ENCODE peak calls at places on chromosomes 4 and X, in six cellular contexts. E, Y, K, W, N and G are unnamed samples.

GRCh38 chr4:2059034-2059725 is at the start of gene NAT8L:
- DNase-seq in K (peak), W (no peak), N (no peak), E (no peak), Y (peak), G (peak)

GRCh38 chrX:136452614-136453013 is 35.1 kb upstream of the BRS3 start:
- DNase-seq in N (no peak), Y (no peak), K (no peak), E (no peak), W (no peak), G (no peak)

GRCh38 chr4:1345905-1346780 is 865 bp upstream of the UVSSA start:
- DNase-seq in N (peak), K (no peak), W (peak), Y (peak), E (peak), G (no peak)

GRCh38 chr4:188941524-188942109 is 802.4 kb downstream of the TRIML1 start:
- DNase-seq in Y (peak), W (no peak), K (no peak), N (no peak), E (peak), G (no peak)

GRCh38 chrX:123736333-123736921 is 3.6 kb upstream of the THOC2 start:
- DNase-seq in K (no peak), E (peak), W (no peak), N (no peak), Y (peak), G (no peak)

GRCh38 chr4:169070895-169071218 is 60.8 kb upstream of the CBR4 start:
- DNase-seq in K (no peak), N (no peak), W (peak), E (peak), Y (no peak), G (no peak)

GRCh38 chr4:53100801-53101581 is 238.9 kb downstream of the RASL11B start:
- DNase-seq in Y (peak), E (peak), K (no peak), W (no peak), N (no peak), G (no peak)

GRCh38 chr4:23770011-23770410 is 119.8 kb downstream of the PPARGC1A start:
- DNase-seq in W (no peak), E (no peak), N (no peak), K (no peak), Y (peak), G (no peak)

GRCh38 chr4:56505269-56506109 is at the start of gene ARL9:
- DNase-seq in W (peak), N (peak), E (peak), Y (peak), K (peak), G (peak)

GRCh38 chr4:148441986-148442829 is at the start of gene NR3C2:
- DNase-seq in W (peak), N (peak), K (peak), Y (peak), E (peak), G (peak)

GRCh38 chr4:2598661-2599654 is 62.5 kb downstream of the FAM193A start:
- DNase-seq in K (no peak), N (peak), E (no peak), Y (peak), W (no peak), G (no peak)

GRCh38 chr4:102692474-102692873 is 68.3 kb downstream of the MANBA start:
- DNase-seq in K (no peak), E (no peak), N (no peak), Y (no peak), W (no peak), G (no peak)

GRCh38 chr4:123411976-123412589 is 15.5 kb downstream of the SPRY1 start:
- DNase-seq in W (no peak), N (no peak), K (no peak), E (no peak), Y (peak), G (no peak)

GRCh38 chrX:71543316-71543715 is 10.4 kb downstream of the OGT start:
- DNase-seq in Y (peak), E (peak), N (no peak), K (no peak), W (no peak), G (no peak)

GRCh38 chrX:27565992-27566391 is 24.2 kb upstream of the DCAF8L2 start:
- DNase-seq in E (no peak), Y (no peak), K (no peak), N (no peak), W (no peak), G (no peak)

GRCh38 chrX:41180194-41180902 is 95.1 kb downstream of the USP9X start:
- DNase-seq in K (no peak), E (peak), N (peak), Y (peak), W (peak), G (no peak)

GRCh38 chr4:43837171-43837570 is 611.4 kb downstream of the KCTD8 start:
- DNase-seq in E (peak), W (no peak), Y (no peak), N (no peak), K (no peak), G (no peak)

GRCh38 chr4:67106846-67107467 is 438.3 kb downstream of the CENPC start:
- DNase-seq in Y (no peak), E (no peak), N (no peak), K (no peak), W (no peak), G (no peak)

GRCh38 chr4:140220053-140220452 is 66.1 kb upstream of the MAML3 start:
- DNase-seq in K (no peak), W (no peak), N (no peak), E (no peak), Y (no peak), G (no peak)

GRCh38 chrX:132740316-132741123 is 217.9 kb downstream of the HS6ST2 start:
- DNase-seq in W (no peak), N (no peak), Y (peak), E (no peak), K (no peak), G (no peak)

GRCh38 chr4:25320374-25321172 is 8.0 kb downstream of the ZCCHC4 start:
- DNase-seq in N (no peak), K (no peak), Y (peak), E (peak), W (no peak), G (no peak)

GRCh38 chr4:13988347-13989265 is 361.1 kb upstream of the BOD1L1 start:
- DNase-seq in Y (peak), E (peak), N (no peak), K (no peak), W (peak), G (no peak)

GRCh38 chrX:135324463-135324862 is 15.2 kb downstream of the ETDC start:
- DNase-seq in N (no peak), Y (no peak), W (no peak), E (no peak), K (no peak), G (no peak)

GRCh38 chr4:55183926-55184599 is 58.7 kb upstream of the KDR start:
- DNase-seq in K (no peak), N (no peak), Y (peak), W (no peak), E (peak), G (no peak)

GRCh38 chr4:29756966-29757365 is 963.2 kb upstream of the PCDH7 start:
- DNase-seq in W (no peak), K (no peak), E (no peak), N (no peak), Y (no peak), G (no peak)

GRCh38 chr4:41305486-41305885 is 48.8 kb downstream of the UCHL1 start:
- DNase-seq in K (no peak), E (no peak), W (no peak), N (no peak), Y (no peak), G (no peak)

GRCh38 chr4:142656178-142656577 is 189.9 kb downstream of the INPP4B start:
- DNase-seq in K (no peak), Y (peak), E (peak), N (no peak), W (no peak), G (no peak)

GRCh38 chr4:47011189-47011518 is 17.8 kb upstream of the GABRA4 start:
- DNase-seq in K (no peak), W (no peak), Y (no peak), N (no peak), E (no peak), G (no peak)

GRCh38 chrX:104013158-104013557 is 350 bp downstream of the H2BW1 start:
- DNase-seq in N (no peak), Y (no peak), E (no peak), W (no peak), K (no peak), G (no peak)

GRCh38 chr4:89491731-89492235 is 184.2 kb upstream of the GPRIN3 start:
- DNase-seq in Y (no peak), K (no peak), N (no peak), W (no peak), E (no peak), G (no peak)

GRCh38 chr4:37641886-37642849 is 44.0 kb downstream of the RELL1 start:
- DNase-seq in K (no peak), W (no peak), E (no peak), N (no peak), Y (no peak), G (no peak)

GRCh38 chrX:83509246-83509801 is 1.2 kb downstream of the POU3F4 start:
- DNase-seq in E (no peak), N (no peak), Y (no peak), K (no peak), W (no peak), G (no peak)

GRCh38 chrX:63050225-63050624 is 300.9 kb downstream of the SPIN4 start:
- DNase-seq in E (no peak), N (no peak), W (no peak), Y (no peak), K (no peak), G (no peak)

GRCh38 chr4:120331486-120332281 is 265.0 kb upstream of the MAD2L1 start:
- DNase-seq in N (no peak), W (no peak), K (peak), Y (no peak), E (peak), G (no peak)
- H3K27ac ChIP-seq in N (no peak), W (no peak), K (no peak), Y (no peak), E (no peak), G (no peak)

DNA sequence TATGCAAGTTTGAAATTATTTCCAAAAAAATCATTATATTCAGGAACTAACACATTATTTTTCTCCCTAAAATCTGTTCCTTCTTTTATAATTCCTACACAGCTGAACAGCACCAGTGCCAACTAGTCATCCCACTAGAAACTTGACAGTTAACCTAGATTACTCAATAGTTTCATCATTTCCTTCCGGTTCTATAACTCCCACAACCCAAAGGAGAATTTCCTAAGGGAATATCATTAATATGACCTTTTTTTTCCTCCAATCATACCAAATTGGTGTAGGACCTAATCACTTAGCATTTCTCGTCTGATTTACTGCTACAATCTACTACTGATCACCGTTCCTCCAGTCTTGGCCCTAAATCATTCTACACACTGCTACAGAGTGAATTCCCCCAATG is 45.9 kb downstream of the WDFY3 start:
- DNase-seq in K (no peak), W (no peak), E (peak), Y (peak), N (no peak), G (no peak)
- H3K27ac ChIP-seq in K (no peak), W (no peak), E (peak), Y (peak), N (no peak), G (no peak)

GRCh38 chrX:39506131-39506530 is 591.6 kb downstream of the BCOR start:
- DNase-seq in Y (no peak), W (no peak), N (no peak), E (no peak), K (no peak), G (no peak)
- H3K27ac ChIP-seq in Y (no peak), W (no peak), N (no peak), E (no peak), K (no peak), G (no peak)

DNA sequence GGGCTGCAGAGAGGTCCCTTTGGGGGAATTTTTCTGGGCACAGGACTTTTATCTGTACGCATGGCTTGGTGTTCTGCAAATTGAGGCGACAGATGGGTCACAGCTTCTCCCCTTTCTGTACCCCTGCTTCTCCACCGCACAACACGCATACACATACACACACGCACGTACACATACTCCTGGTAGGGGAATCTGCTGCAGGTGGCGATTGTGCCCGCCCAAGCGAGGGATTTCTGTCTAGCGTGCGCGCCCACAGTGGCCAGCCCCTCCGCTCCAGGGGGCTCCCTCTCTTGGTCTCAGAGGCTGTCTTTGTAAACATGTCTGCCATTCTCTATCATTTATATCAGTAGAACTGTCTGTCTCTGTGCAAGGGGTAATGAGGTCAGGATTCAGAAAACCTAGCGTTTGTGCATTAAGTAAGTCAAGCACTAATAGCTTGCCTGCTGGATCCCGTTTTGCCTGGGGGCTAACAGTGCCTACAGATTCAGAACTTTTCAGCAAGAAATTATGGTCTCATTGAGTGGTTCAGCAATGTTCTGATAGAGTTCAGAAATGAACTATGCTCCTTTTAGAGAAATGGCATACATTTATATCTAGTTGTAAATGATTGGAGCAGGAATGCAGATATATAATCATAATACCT is 2.2 kb downstream of the GRID2 start:
- DNase-seq in Y (no peak), W (no peak), K (no peak), E (no peak), N (no peak), G (no peak)
- H3K27ac ChIP-seq in Y (no peak), W (no peak), K (no peak), E (no peak), N (no peak), G (peak)

DNA sequence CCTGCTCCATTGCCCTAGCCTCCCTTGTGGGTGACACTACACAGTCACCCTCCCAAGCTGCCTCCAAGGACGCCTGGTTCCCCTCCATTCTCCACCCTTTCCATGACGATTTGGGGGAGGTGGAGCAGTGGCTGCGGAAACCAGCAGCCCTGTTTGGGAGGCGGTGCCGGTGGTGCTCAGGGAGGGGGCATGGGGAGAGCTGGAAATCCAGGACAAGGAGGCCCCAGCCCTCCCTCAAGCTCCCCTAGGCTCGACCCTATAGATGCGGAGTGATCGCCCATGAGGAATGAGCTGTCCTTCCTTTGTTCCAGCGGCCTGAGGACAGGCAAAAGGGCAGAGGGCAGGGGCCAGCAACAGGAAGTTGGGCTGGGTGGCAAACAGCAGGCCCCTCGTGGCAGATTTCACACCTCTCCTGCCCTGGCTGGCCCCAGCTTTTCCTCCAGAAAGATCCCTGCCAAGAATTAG is 3.6 kb upstream of the RENBP start:
- DNase-seq in E (no peak), K (no peak), N (no peak), Y (no peak), W (no peak), G (no peak)
- H3K27ac ChIP-seq in E (no peak), K (no peak), N (no peak), Y (no peak), W (peak), G (no peak)

DNA sequence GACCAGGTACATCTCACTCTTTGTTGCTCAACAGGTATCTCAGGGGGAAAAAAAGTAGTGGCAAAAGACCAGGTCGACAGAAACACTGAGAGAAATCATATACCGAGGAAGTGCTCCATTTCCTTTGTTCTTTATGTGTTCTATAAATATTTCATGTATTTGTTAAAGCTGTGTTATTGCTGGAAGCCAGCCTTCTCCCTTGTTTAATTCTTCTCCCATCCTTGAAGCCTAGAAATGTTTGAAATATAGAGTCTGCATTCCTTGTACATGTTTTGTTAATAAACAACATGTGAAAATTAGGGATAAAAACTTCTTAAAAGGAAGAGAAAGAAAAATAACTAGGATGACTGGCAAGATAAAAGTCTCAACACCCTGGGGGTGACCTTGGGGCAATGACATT is 186.2 kb downstream of the ANKRD50 start:
- DNase-seq in K (no peak), W (no peak), N (no peak), Y (no peak), E (no peak), G (no peak)
- H3K27ac ChIP-seq in K (no peak), W (no peak), N (no peak), Y (no peak), E (no peak), G (no peak)

DNA sequence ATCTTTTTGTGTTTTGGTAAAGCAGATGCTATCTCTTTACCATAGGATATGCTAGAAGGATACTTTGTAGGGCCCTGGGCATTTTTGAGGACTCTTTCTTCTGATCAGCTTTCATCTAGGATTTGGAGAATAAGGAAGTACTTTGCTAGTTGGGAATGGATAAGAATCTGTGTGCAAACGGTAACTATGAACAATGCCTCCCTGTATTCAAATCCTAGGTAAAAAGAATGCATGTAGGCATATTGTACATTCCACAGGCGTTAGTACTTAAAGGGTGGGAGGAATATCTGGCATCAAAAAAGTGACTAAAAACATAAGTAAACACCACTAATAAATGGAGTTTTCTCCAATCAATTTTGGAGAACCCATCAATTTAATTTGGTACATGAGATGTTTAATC is 59.7 kb downstream of the SH3BGRL start:
- DNase-seq in N (no peak), W (no peak), E (peak), K (no peak), Y (peak), G (no peak)
- H3K27ac ChIP-seq in N (no peak), W (no peak), E (peak), K (no peak), Y (peak), G (no peak)